ENCODE peak calls at places on chromosomes 5 and 9, in five cellular contexts. Q is NCI-H1105 treated with DMSO at 0.1 percent for 48 hours, F is NCI-H146, T is H4, M is fibroblast of pulmonary artery. K is an unnamed sample.

GRCh38 chr9:132507670-132508469 is 74.5 kb upstream of the BARHL1 start:
- DNase-seq in Q (peak; percentile 61), F (peak; percentile 48), T (peak; percentile 45), M (peak; percentile 76), K (peak; percentile 70)

GRCh38 chr5:50655810-50656205 is 10.6 kb upstream of the PARP8 start:
- DNase-seq in Q (peak; percentile 51), F (no peak), T (no peak), M (no peak), K (no peak)

GRCh38 chr5:18281947-18282557 is 647.8 kb downstream of the TAF11L14 start:
- DNase-seq in Q (peak; percentile 29), F (peak; percentile 62), T (peak; percentile 84), M (peak; percentile 76), K (no peak)

GRCh38 chr5:139669681-139670368 is 21.7 kb downstream of the CXXC5 start:
- DNase-seq in Q (no peak), F (no peak), T (no peak), M (no peak), K (peak; percentile 86)

GRCh38 chr5:168207450-168208029 is 83.9 kb upstream of the WWC1 start:
- DNase-seq in Q (no peak), F (no peak), T (no peak), M (no peak), K (no peak)

GRCh38 chr9:96655198-96655851 is at the start of gene PRXL2C:
- DNase-seq in Q (peak; percentile 67), F (peak; percentile 59), T (peak; percentile 28), M (peak; percentile 63), K (peak; percentile 95)

GRCh38 chr5:104628906-104629305 is 1066.3 kb upstream of the NUDT12 start:
- DNase-seq in Q (no peak), F (no peak), T (no peak), M (peak; percentile 5), K (no peak)

GRCh38 chr9:129491486-129491855 is 129.4 kb downstream of the C9orf50 start:
- DNase-seq in Q (no peak), F (no peak), T (no peak), M (peak; percentile 28), K (peak; percentile 91)

GRCh38 chr9:83622433-83622813 is 520 bp upstream of the IDNK start:
- DNase-seq in Q (no peak), F (peak; percentile 28), T (no peak), M (no peak), K (no peak)

GRCh38 chr9:93810028-93810971 is 144.9 kb downstream of the BARX1 start:
- DNase-seq in Q (no peak), F (no peak), T (no peak), M (no peak), K (no peak)

GRCh38 chr5:132406144-132406783 is 36.8 kb downstream of the SLC22A5 start:
- DNase-seq in Q (no peak), F (no peak), T (no peak), M (no peak), K (no peak)

GRCh38 chr5:56247596-56247995 is 14.5 kb upstream of the ANKRD55 start:
- DNase-seq in Q (no peak), F (no peak), T (no peak), M (peak; percentile 56), K (no peak)

K was measured in kidney.